ENCODE peak calls at places on chromosomes 5 and 9, in four cellular contexts. S is left ventricle myocardium superior, H is amniotic stem cell, E is nucleus accumbens. A is an unnamed sample.

GRCh38 chr9:104842698-104843097 is 78.8 kb downstream of the NIPSNAP3B start:
- DNase-seq in S (no peak), H (no peak), E (no peak), A (no peak)

GRCh38 chr5:2876183-2876582 is 124.7 kb upstream of the IRX2 start:
- DNase-seq in S (no peak), H (no peak), E (no peak), A (no peak)

GRCh38 chr9:124694394-124695279 is 76.5 kb downstream of the NR6A1 start:
- DNase-seq in S (no peak), H (no peak), E (no peak), A (no peak)

GRCh38 chr5:89279458-89280036 is 396.6 kb upstream of the MEF2C start:
- DNase-seq in S (no peak), H (no peak), E (no peak), A (no peak)

GRCh38 chr5:1294839-1295649 is at the start of gene TERT:
- DNase-seq in S (no peak), H (no peak), E (no peak), A (no peak)

GRCh38 chr9:33267368-33267767 is 2.5 kb downstream of the CHMP5 start:
- DNase-seq in S (no peak), H (no peak), E (no peak), A (no peak)

GRCh38 chr5:89759824-89760223 is 649.7 kb downstream of the CETN3 start:
- DNase-seq in S (no peak), H (no peak), E (no peak), A (no peak)

GRCh38 chr9:135028956-135029355 is 58.5 kb upstream of the OLFM1 start:
- DNase-seq in S (no peak), H (no peak), E (no peak), A (no peak)

GRCh38 chr5:109196486-109196885 is 213.3 kb downstream of the PJA2 start:
- DNase-seq in S (no peak), H (no peak), E (no peak), A (no peak)

GRCh38 chr9:123269316-123269715 is 930 bp upstream of the STRBP start:
- DNase-seq in S (no peak), H (no peak), E (no peak), A (no peak)

GRCh38 chr5:116229131-116229530 is 144.3 kb downstream of the COMMD10 start:
- DNase-seq in S (no peak), H (no peak), E (no peak), A (no peak)

GRCh38 chr5:134018154-134018985 is 13.6 kb upstream of the VDAC1 start:
- DNase-seq in S (no peak), H (no peak), E (no peak), A (no peak)

GRCh38 chr9:21317956-21318923 is 13.1 kb upstream of the IFNA5 start:
- DNase-seq in S (peak), H (peak), E (peak), A (no peak)

A was measured in amygdala.